ENCODE peak calls at places on chromosomes 4 and X, in seven cellular contexts. One of them, this sample, is unnamed.

GRCh38 chrX:39682778-39683177 is 415.0 kb downstream of the BCOR start:
- DNase-seq in Daoy: no peak
- DNase-seq in activated CD4-positive, alpha-beta T cell treated with anti-CD3 and anti-CD28 coated beads, Interleukin-2, amount 50 U/mL, for 24 hours: no peak
- DNase-seq in CD4-positive, alpha-beta T cell: no peak
- DNase-seq in cardiac fibroblast: no peak
- DNase-seq in HTR-8/SVneo: no peak
- DNase-seq in amygdala: no peak
- DNase-seq in this sample: no peak

GRCh38 chrX:106894978-106895452 is 8.1 kb downstream of the RIPPLY1 start:
- DNase-seq in Daoy: peak
- DNase-seq in activated CD4-positive, alpha-beta T cell treated with anti-CD3 and anti-CD28 coated beads, Interleukin-2, amount 50 U/mL, for 24 hours: no peak
- DNase-seq in CD4-positive, alpha-beta T cell: no peak
- DNase-seq in cardiac fibroblast: peak
- DNase-seq in HTR-8/SVneo: peak
- DNase-seq in amygdala: no peak
- DNase-seq in this sample: no peak

GRCh38 chr4:148795156-148795864 is 353.1 kb upstream of the NR3C2 start:
- DNase-seq in Daoy: peak
- DNase-seq in activated CD4-positive, alpha-beta T cell treated with anti-CD3 and anti-CD28 coated beads, Interleukin-2, amount 50 U/mL, for 24 hours: no peak
- DNase-seq in CD4-positive, alpha-beta T cell: no peak
- DNase-seq in cardiac fibroblast: peak
- DNase-seq in HTR-8/SVneo: peak
- DNase-seq in amygdala: no peak
- DNase-seq in this sample: no peak

GRCh38 chr4:55837903-55838302 is 15.5 kb upstream of the EXOC1 start:
- DNase-seq in Daoy: no peak
- DNase-seq in activated CD4-positive, alpha-beta T cell treated with anti-CD3 and anti-CD28 coated beads, Interleukin-2, amount 50 U/mL, for 24 hours: no peak
- DNase-seq in CD4-positive, alpha-beta T cell: no peak
- DNase-seq in cardiac fibroblast: no peak
- DNase-seq in HTR-8/SVneo: no peak
- DNase-seq in amygdala: no peak
- DNase-seq in this sample: no peak

GRCh38 chr4:99669084-99669483 is 11.5 kb upstream of the C4orf54 start:
- DNase-seq in Daoy: no peak
- DNase-seq in activated CD4-positive, alpha-beta T cell treated with anti-CD3 and anti-CD28 coated beads, Interleukin-2, amount 50 U/mL, for 24 hours: no peak
- DNase-seq in CD4-positive, alpha-beta T cell: no peak
- DNase-seq in cardiac fibroblast: no peak
- DNase-seq in HTR-8/SVneo: no peak
- DNase-seq in amygdala: no peak
- DNase-seq in this sample: no peak

GRCh38 chr4:145177906-145178538 is 2.4 kb downstream of the OTUD4 start:
- DNase-seq in Daoy: peak
- DNase-seq in activated CD4-positive, alpha-beta T cell treated with anti-CD3 and anti-CD28 coated beads, Interleukin-2, amount 50 U/mL, for 24 hours: no peak
- DNase-seq in CD4-positive, alpha-beta T cell: no peak
- DNase-seq in cardiac fibroblast: peak
- DNase-seq in HTR-8/SVneo: no peak
- DNase-seq in amygdala: no peak
- DNase-seq in this sample: no peak

GRCh38 chr4:28443786-28444412 is 1583.3 kb downstream of the STIM2 start:
- DNase-seq in Daoy: no peak
- DNase-seq in activated CD4-positive, alpha-beta T cell treated with anti-CD3 and anti-CD28 coated beads, Interleukin-2, amount 50 U/mL, for 24 hours: no peak
- DNase-seq in CD4-positive, alpha-beta T cell: no peak
- DNase-seq in cardiac fibroblast: no peak
- DNase-seq in HTR-8/SVneo: no peak
- DNase-seq in amygdala: peak
- DNase-seq in this sample: no peak

GRCh38 chr4:16322183-16322582 is 95.9 kb upstream of the TAPT1 start:
- DNase-seq in Daoy: no peak
- DNase-seq in activated CD4-positive, alpha-beta T cell treated with anti-CD3 and anti-CD28 coated beads, Interleukin-2, amount 50 U/mL, for 24 hours: no peak
- DNase-seq in CD4-positive, alpha-beta T cell: no peak
- DNase-seq in cardiac fibroblast: no peak
- DNase-seq in HTR-8/SVneo: no peak
- DNase-seq in amygdala: no peak
- DNase-seq in this sample: no peak

GRCh38 chrX:23228950-23229448 is 105.7 kb upstream of the PTCHD1 start:
- DNase-seq in Daoy: peak
- DNase-seq in activated CD4-positive, alpha-beta T cell treated with anti-CD3 and anti-CD28 coated beads, Interleukin-2, amount 50 U/mL, for 24 hours: no peak
- DNase-seq in CD4-positive, alpha-beta T cell: no peak
- DNase-seq in cardiac fibroblast: no peak
- DNase-seq in HTR-8/SVneo: no peak
- DNase-seq in amygdala: no peak
- DNase-seq in this sample: no peak